ENCODE peak calls at places on chromosomes 2 and 18, in six cellular contexts. One of them, this sample, is unnamed. For H3K4me1, the result is how much of the 10 kb centered on the place peaks cover.

GRCh38 chr2:46333912-46334311 is 36.7 kb downstream of the EPAS1 start:
- DNase-seq in IMR-90: no peak
- DNase-seq in H9: no peak
- DNase-seq in mesenchymal stem cell: no peak
- DNase-seq in trophoblast cell: no peak
- DNase-seq in H1: no peak
- DNase-seq in this sample: no peak

GRCh38 chr2:172943992-172944793 is 131.5 kb upstream of the MAP3K20 start:
- DNase-seq in IMR-90: peak
- DNase-seq in H9: no peak
- DNase-seq in mesenchymal stem cell: no peak
- DNase-seq in trophoblast cell: no peak
- DNase-seq in H1: no peak
- DNase-seq in this sample: no peak

GRCh38 chr2:133776936-133777587 is 208.8 kb upstream of the NCKAP5 start:
- DNase-seq in IMR-90: no peak
- DNase-seq in H9: no peak
- DNase-seq in mesenchymal stem cell: no peak
- DNase-seq in trophoblast cell: no peak
- DNase-seq in H1: no peak
- DNase-seq in this sample: no peak

GRCh38 chr2:15307526-15307925 is 253.6 kb downstream of the NBAS start:
- DNase-seq in IMR-90: no peak
- DNase-seq in H9: no peak
- DNase-seq in mesenchymal stem cell: no peak
- DNase-seq in trophoblast cell: no peak
- DNase-seq in H1: no peak
- DNase-seq in this sample: no peak

GRCh38 chr2:9844036-9844483 is 786 bp downstream of the TAF1B start:
- DNase-seq in IMR-90: peak
- DNase-seq in H9: no peak
- DNase-seq in mesenchymal stem cell: no peak
- DNase-seq in trophoblast cell: peak
- DNase-seq in H1: no peak
- DNase-seq in this sample: no peak

GRCh38 chr2:49811502-49811901 is 657.2 kb upstream of the FSHR start:
- DNase-seq in IMR-90: no peak
- DNase-seq in H9: no peak
- DNase-seq in mesenchymal stem cell: no peak
- DNase-seq in trophoblast cell: no peak
- DNase-seq in H1: no peak
- DNase-seq in this sample: no peak

GRCh38 chr2:98773907-98774306 is 43.0 kb upstream of the MGAT4A start:
- DNase-seq in IMR-90: no peak
- DNase-seq in H9: no peak
- DNase-seq in mesenchymal stem cell: no peak
- DNase-seq in trophoblast cell: no peak
- DNase-seq in H1: no peak
- DNase-seq in this sample: no peak

GRCh38 chr2:145764631-145765030 is 1244.7 kb upstream of the ZEB2 start:
- DNase-seq in IMR-90: no peak
- DNase-seq in H9: no peak
- DNase-seq in mesenchymal stem cell: no peak
- DNase-seq in trophoblast cell: no peak
- DNase-seq in H1: no peak
- DNase-seq in this sample: no peak

GRCh38 chr2:240431663-240432424 is 3.6 kb upstream of the GPC1 start:
- DNase-seq in IMR-90: no peak
- DNase-seq in H9: no peak
- DNase-seq in mesenchymal stem cell: no peak
- DNase-seq in trophoblast cell: no peak
- DNase-seq in H1: no peak
- DNase-seq in this sample: no peak

GRCh38 chr2:126879348-126880261 is 19.1 kb upstream of the TEX51 start:
- DNase-seq in IMR-90: no peak
- DNase-seq in H9: peak
- DNase-seq in mesenchymal stem cell: no peak
- DNase-seq in trophoblast cell: no peak
- DNase-seq in H1: no peak
- DNase-seq in this sample: no peak

GRCh38 chr18:50614838-50615237 is 55.0 kb downstream of the MAPK4 start:
- DNase-seq in IMR-90: no peak
- DNase-seq in H9: no peak
- DNase-seq in mesenchymal stem cell: no peak
- DNase-seq in trophoblast cell: peak
- DNase-seq in H1: no peak
- DNase-seq in this sample: no peak

GRCh38 chr18:21241224-21242131 is 554 bp upstream of the GREB1L start:
- DNase-seq in IMR-90: no peak
- DNase-seq in H9: peak
- DNase-seq in mesenchymal stem cell: peak
- DNase-seq in trophoblast cell: peak
- DNase-seq in H1: no peak
- DNase-seq in this sample: peak

GRCh38 chr18:47323158-47323557 is 71.7 kb upstream of the SKOR2 start:
- DNase-seq in IMR-90: no peak
- DNase-seq in H9: no peak
- DNase-seq in mesenchymal stem cell: no peak
- DNase-seq in trophoblast cell: peak
- DNase-seq in H1: no peak
- DNase-seq in this sample: no peak

GRCh38 chr2:20604957-20605381 is 45.9 kb downstream of the HS1BP3 start:
- DNase-seq in IMR-90: peak
- DNase-seq in H9: no peak
- DNase-seq in mesenchymal stem cell: peak
- DNase-seq in trophoblast cell: no peak
- DNase-seq in H1: no peak
- DNase-seq in this sample: no peak

GRCh38 chr2:65265090-65266045 is 37.7 kb downstream of the ACTR2 start:
- DNase-seq in IMR-90: peak
- DNase-seq in H9: no peak
- DNase-seq in mesenchymal stem cell: peak
- DNase-seq in trophoblast cell: peak
- DNase-seq in H1: no peak
- DNase-seq in this sample: peak

GRCh38 chr18:26017929-26018328 is 72.5 kb downstream of the SS18 start:
- DNase-seq in IMR-90: no peak
- DNase-seq in H9: no peak
- DNase-seq in mesenchymal stem cell: no peak
- DNase-seq in trophoblast cell: peak
- DNase-seq in H1: no peak
- DNase-seq in this sample: no peak

GRCh38 chr2:224449212-224450147 is 47.6 kb upstream of the FAM124B start:
- DNase-seq in IMR-90: no peak
- DNase-seq in H9: no peak
- DNase-seq in mesenchymal stem cell: peak
- DNase-seq in trophoblast cell: peak
- DNase-seq in H1: no peak
- DNase-seq in this sample: no peak

DNA sequence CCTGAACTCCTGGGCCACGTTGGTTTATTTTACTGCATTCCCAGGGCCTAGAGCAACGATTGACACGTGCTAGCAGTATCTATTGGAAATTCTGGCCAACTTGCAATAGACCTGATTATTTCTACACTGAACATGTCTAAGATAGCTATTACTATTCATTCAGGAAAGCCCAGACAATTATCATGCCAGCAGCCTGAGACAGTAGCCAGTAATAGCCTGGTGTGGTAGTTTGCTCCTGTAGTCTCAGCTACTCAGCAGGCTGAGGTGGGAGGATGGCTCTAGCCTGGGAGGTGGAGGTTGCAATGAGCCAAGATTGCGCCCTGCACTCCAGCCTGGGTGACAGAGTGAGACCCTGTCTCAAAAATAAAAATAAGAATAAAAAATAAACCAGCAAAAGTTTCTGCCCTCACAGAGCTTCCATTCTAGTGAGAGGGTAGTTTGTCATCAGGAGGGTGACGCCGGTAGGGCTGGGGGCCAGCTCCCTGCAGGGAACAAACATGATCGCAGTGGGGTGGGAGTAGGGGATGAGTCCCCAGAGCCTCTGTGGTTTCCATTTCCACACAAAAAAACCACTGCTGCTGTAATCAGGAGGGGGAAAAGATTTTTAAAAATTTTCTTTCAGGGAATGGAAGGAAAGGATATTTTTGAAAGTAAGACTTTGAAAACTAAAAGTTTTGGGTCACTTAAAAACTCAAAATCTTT is 4.3 kb downstream of the CASP8 start:
- DNase-seq in IMR-90: peak
- DNase-seq in H9: no peak
- DNase-seq in mesenchymal stem cell: no peak
- DNase-seq in trophoblast cell: peak
- DNase-seq in H1: no peak
- DNase-seq in this sample: no peak
- H3K9ac ChIP-seq in IMR-90: no peak
- H3K9ac ChIP-seq in H9: no peak
- H3K9ac ChIP-seq in mesenchymal stem cell: no peak
- H3K9ac ChIP-seq in trophoblast cell: no peak
- H3K9ac ChIP-seq in H1: no peak
- H3K9ac ChIP-seq in this sample: no peak

DNA sequence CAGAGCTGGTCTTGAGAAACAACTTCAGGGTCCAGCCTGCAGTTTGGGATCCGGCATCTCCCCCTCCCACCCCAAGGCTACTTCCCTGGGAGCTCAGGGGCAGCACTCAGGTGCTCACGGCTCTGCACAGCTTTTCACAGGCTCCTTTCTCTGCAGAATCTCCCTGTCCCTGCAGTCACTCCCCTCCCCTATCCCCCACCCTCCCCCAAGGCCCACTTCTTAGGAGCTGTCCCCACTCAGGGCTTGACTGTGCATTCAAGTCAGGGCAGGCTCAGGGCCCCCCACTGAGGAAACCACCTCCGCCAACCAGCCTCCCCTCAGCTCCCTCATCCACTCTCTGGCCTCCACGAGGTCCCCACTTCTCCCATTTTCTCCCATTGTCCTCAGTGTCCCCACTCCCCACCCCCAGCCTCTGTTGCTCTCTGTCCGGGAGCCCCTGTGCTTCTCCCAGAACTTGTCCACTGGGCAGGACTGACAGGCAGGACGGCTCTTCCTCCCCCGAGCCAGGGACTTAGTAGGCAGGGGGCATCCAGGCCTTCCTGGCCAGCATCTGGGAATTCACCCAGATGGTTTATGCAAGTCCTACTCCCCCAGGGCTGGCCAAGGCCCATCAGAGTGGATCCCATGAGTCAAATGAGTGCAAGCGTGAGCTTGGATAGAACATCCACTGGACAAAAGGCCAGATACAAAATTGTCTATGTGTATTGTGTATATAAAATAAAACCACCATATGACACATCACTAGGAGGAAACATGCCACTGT is 7.6 kb downstream of the NMUR1 start:
- DNase-seq in IMR-90: peak
- DNase-seq in H9: no peak
- DNase-seq in mesenchymal stem cell: peak
- DNase-seq in trophoblast cell: no peak
- DNase-seq in H1: no peak
- DNase-seq in this sample: no peak
- H3K4me1 ChIP-seq in IMR-90: under half
- H3K4me1 ChIP-seq in H9: under half
- H3K4me1 ChIP-seq in mesenchymal stem cell: under half
- H3K4me1 ChIP-seq in trophoblast cell: under half
- H3K4me1 ChIP-seq in H1: under half
- H3K4me1 ChIP-seq in this sample: under half

DNA sequence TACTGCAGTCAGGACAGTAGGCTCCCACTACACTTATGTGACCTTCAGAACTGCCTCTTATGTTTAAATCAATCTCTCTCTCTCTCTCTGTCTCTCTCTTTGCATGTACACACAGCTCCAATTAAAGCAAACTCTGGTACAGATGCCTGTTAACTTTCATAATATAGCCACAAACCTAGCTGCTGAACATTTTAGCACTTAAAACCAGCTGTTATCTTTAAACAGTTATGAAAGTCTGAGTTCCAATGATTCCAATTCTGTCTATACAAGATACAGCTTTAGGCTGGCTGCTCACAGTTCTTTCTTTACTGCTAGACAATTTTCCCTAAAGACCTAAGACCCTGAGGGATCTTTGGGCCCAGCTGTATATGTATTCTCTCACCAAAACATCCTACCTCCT is 141.2 kb downstream of the OSR1 start:
- DNase-seq in IMR-90: no peak
- DNase-seq in H9: no peak
- DNase-seq in mesenchymal stem cell: peak
- DNase-seq in trophoblast cell: peak
- DNase-seq in H1: no peak
- DNase-seq in this sample: no peak
- H4K91ac ChIP-seq in IMR-90: no peak
- H4K91ac ChIP-seq in H9: no peak
- H4K91ac ChIP-seq in mesenchymal stem cell: no peak
- H4K91ac ChIP-seq in trophoblast cell: no peak
- H4K91ac ChIP-seq in H1: no peak
- H4K91ac ChIP-seq in this sample: no peak

GRCh38 chr2:109128466-109129355 is at the start of gene SH3RF3:
- DNase-seq in IMR-90: peak
- DNase-seq in H9: peak
- DNase-seq in mesenchymal stem cell: peak
- DNase-seq in trophoblast cell: peak
- DNase-seq in H1: no peak
- DNase-seq in this sample: peak
- H3K9ac ChIP-seq in IMR-90: peak
- H3K9ac ChIP-seq in H9: no peak
- H3K9ac ChIP-seq in mesenchymal stem cell: peak
- H3K9ac ChIP-seq in trophoblast cell: no peak
- H3K9ac ChIP-seq in H1: no peak
- H3K9ac ChIP-seq in this sample: peak

This sample was measured in neuronal stem cell.